ENCODE peak calls at places on chromosomes 11 and 22, in six cellular contexts. One of them, this sample, is unnamed.

GRCh38 chr11:108997826-108998225 is 333.0 kb downstream of the DDX10 start:
- DNase-seq in tibial nerve: no peak
- DNase-seq in OCI-LY7: no peak
- DNase-seq in SK-N-SH: no peak
- DNase-seq in stomach: no peak
- DNase-seq in heart right ventricle: no peak
- DNase-seq in this sample: no peak

GRCh38 chr22:19772673-19773469 is 12.3 kb downstream of the TBX1 start:
- DNase-seq in tibial nerve: no peak
- DNase-seq in OCI-LY7: peak; percentile 98
- DNase-seq in SK-N-SH: no peak
- DNase-seq in stomach: peak; percentile 51
- DNase-seq in heart right ventricle: peak; percentile 38
- DNase-seq in this sample: no peak

GRCh38 chr22:23791737-23792645 is 5.2 kb downstream of the SMARCB1 start:
- DNase-seq in tibial nerve: no peak
- DNase-seq in OCI-LY7: no peak
- DNase-seq in SK-N-SH: peak; percentile 34
- DNase-seq in stomach: no peak
- DNase-seq in heart right ventricle: no peak
- DNase-seq in this sample: no peak

GRCh38 chr11:130740819-130741218 is 175.5 kb downstream of the SNX19 start:
- DNase-seq in tibial nerve: no peak
- DNase-seq in OCI-LY7: no peak
- DNase-seq in SK-N-SH: no peak
- DNase-seq in stomach: no peak
- DNase-seq in heart right ventricle: no peak
- DNase-seq in this sample: no peak

GRCh38 chr11:77669848-77670511 is 32.4 kb upstream of the CLNS1A start:
- DNase-seq in tibial nerve: no peak
- DNase-seq in OCI-LY7: no peak
- DNase-seq in SK-N-SH: no peak
- DNase-seq in stomach: no peak
- DNase-seq in heart right ventricle: no peak
- DNase-seq in this sample: no peak

GRCh38 chr11:8083871-8084281 is 2.9 kb downstream of the TUB start:
- DNase-seq in tibial nerve: no peak
- DNase-seq in OCI-LY7: no peak
- DNase-seq in SK-N-SH: no peak
- DNase-seq in stomach: no peak
- DNase-seq in heart right ventricle: no peak
- DNase-seq in this sample: no peak

GRCh38 chr22:34080501-34080900 is 160.2 kb upstream of the LARGE1 start:
- DNase-seq in tibial nerve: no peak
- DNase-seq in OCI-LY7: no peak
- DNase-seq in SK-N-SH: no peak
- DNase-seq in stomach: no peak
- DNase-seq in heart right ventricle: no peak
- DNase-seq in this sample: no peak

GRCh38 chr22:40178417-40179409 is 988 bp downstream of the TNRC6B start:
- DNase-seq in tibial nerve: no peak
- DNase-seq in OCI-LY7: peak; percentile 70
- DNase-seq in SK-N-SH: peak; percentile 16
- DNase-seq in stomach: no peak
- DNase-seq in heart right ventricle: peak; percentile 30
- DNase-seq in this sample: peak; percentile 25

GRCh38 chr11:43870981-43871550 is 9.6 kb upstream of the ALKBH3 start:
- DNase-seq in tibial nerve: no peak
- DNase-seq in OCI-LY7: no peak
- DNase-seq in SK-N-SH: no peak
- DNase-seq in stomach: no peak
- DNase-seq in heart right ventricle: no peak
- DNase-seq in this sample: no peak

GRCh38 chr22:36052505-36052941 is 23.9 kb upstream of the RBFOX2 start:
- DNase-seq in tibial nerve: no peak
- DNase-seq in OCI-LY7: peak; percentile 21
- DNase-seq in SK-N-SH: no peak
- DNase-seq in stomach: peak; percentile 33
- DNase-seq in heart right ventricle: no peak
- DNase-seq in this sample: no peak

GRCh38 chr11:32103941-32104340 is 13.1 kb downstream of the RCN1 start:
- DNase-seq in tibial nerve: no peak
- DNase-seq in OCI-LY7: no peak
- DNase-seq in SK-N-SH: no peak
- DNase-seq in stomach: no peak
- DNase-seq in heart right ventricle: no peak
- DNase-seq in this sample: no peak

GRCh38 chr22:22616636-22617035 is 27.8 kb upstream of the GGTLC2 start:
- DNase-seq in tibial nerve: no peak
- DNase-seq in OCI-LY7: peak; percentile 19
- DNase-seq in SK-N-SH: no peak
- DNase-seq in stomach: no peak
- DNase-seq in heart right ventricle: no peak
- DNase-seq in this sample: no peak

GRCh38 chr11:12066799-12067508 is 43.4 kb upstream of the MICAL2 start:
- DNase-seq in tibial nerve: no peak
- DNase-seq in OCI-LY7: no peak
- DNase-seq in SK-N-SH: no peak
- DNase-seq in stomach: no peak
- DNase-seq in heart right ventricle: no peak
- DNase-seq in this sample: no peak

GRCh38 chr11:111691176-111691575 is 75.0 kb downstream of the PPP2R1B start:
- DNase-seq in tibial nerve: no peak
- DNase-seq in OCI-LY7: no peak
- DNase-seq in SK-N-SH: no peak
- DNase-seq in stomach: no peak
- DNase-seq in heart right ventricle: no peak
- DNase-seq in this sample: no peak

GRCh38 chr11:127574528-127574927 is 574.0 kb upstream of the KIRREL3 start:
- DNase-seq in tibial nerve: no peak
- DNase-seq in OCI-LY7: no peak
- DNase-seq in SK-N-SH: no peak
- DNase-seq in stomach: no peak
- DNase-seq in heart right ventricle: no peak
- DNase-seq in this sample: no peak

GRCh38 chr22:29716814-29717213 is 3.0 kb upstream of the CABP7 start:
- DNase-seq in tibial nerve: no peak
- DNase-seq in OCI-LY7: peak; percentile 42
- DNase-seq in SK-N-SH: no peak
- DNase-seq in stomach: peak; percentile 57
- DNase-seq in heart right ventricle: peak; percentile 54
- DNase-seq in this sample: no peak

GRCh38 chr22:42720263-42721044 is at the start of gene A4GALT:
- DNase-seq in tibial nerve: no peak
- DNase-seq in OCI-LY7: peak; percentile 61
- DNase-seq in SK-N-SH: peak; percentile 63
- DNase-seq in stomach: no peak
- DNase-seq in heart right ventricle: peak; percentile 48
- DNase-seq in this sample: no peak

GRCh38 chr11:17263803-17264202 is 12.7 kb upstream of the NUCB2 start:
- DNase-seq in tibial nerve: no peak
- DNase-seq in OCI-LY7: no peak
- DNase-seq in SK-N-SH: no peak
- DNase-seq in stomach: no peak
- DNase-seq in heart right ventricle: no peak
- DNase-seq in this sample: no peak

GRCh38 chr11:3775761-3776406 is 21.5 kb downstream of the NUP98 start:
- DNase-seq in tibial nerve: no peak
- DNase-seq in OCI-LY7: no peak
- DNase-seq in SK-N-SH: no peak
- DNase-seq in stomach: no peak
- DNase-seq in heart right ventricle: no peak
- DNase-seq in this sample: no peak

GRCh38 chr11:18692941-18693760 is 5.4 kb upstream of the TMEM86A start:
- DNase-seq in tibial nerve: no peak
- DNase-seq in OCI-LY7: no peak
- DNase-seq in SK-N-SH: no peak
- DNase-seq in stomach: no peak
- DNase-seq in heart right ventricle: no peak
- DNase-seq in this sample: no peak

GRCh38 chr11:86162257-86162656 is 82.3 kb upstream of the EED start:
- DNase-seq in tibial nerve: no peak
- DNase-seq in OCI-LY7: no peak
- DNase-seq in SK-N-SH: no peak
- DNase-seq in stomach: no peak
- DNase-seq in heart right ventricle: no peak
- DNase-seq in this sample: no peak

GRCh38 chr11:33891714-33892327 is at the start of gene LMO2:
- DNase-seq in tibial nerve: no peak
- DNase-seq in OCI-LY7: no peak
- DNase-seq in SK-N-SH: no peak
- DNase-seq in stomach: no peak
- DNase-seq in heart right ventricle: no peak
- DNase-seq in this sample: no peak

GRCh38 chr11:2093575-2094353 is 45.4 kb downstream of the IGF2 start:
- DNase-seq in tibial nerve: no peak
- DNase-seq in OCI-LY7: no peak
- DNase-seq in SK-N-SH: no peak
- DNase-seq in stomach: peak; percentile 40
- DNase-seq in heart right ventricle: peak; percentile 69
- DNase-seq in this sample: no peak

GRCh38 chr11:71304045-71304444 is 51.7 kb upstream of the SHANK2 start:
- DNase-seq in tibial nerve: no peak
- DNase-seq in OCI-LY7: no peak
- DNase-seq in SK-N-SH: no peak
- DNase-seq in stomach: no peak
- DNase-seq in heart right ventricle: no peak
- DNase-seq in this sample: no peak

GRCh38 chr22:48957987-48958321 is 869.7 kb downstream of the BRD1 start:
- DNase-seq in tibial nerve: no peak
- DNase-seq in OCI-LY7: no peak
- DNase-seq in SK-N-SH: no peak
- DNase-seq in stomach: peak; percentile 4
- DNase-seq in heart right ventricle: no peak
- DNase-seq in this sample: no peak

GRCh38 chr11:13012037-13012693 is 3.0 kb downstream of the RASSF10 start:
- DNase-seq in tibial nerve: no peak
- DNase-seq in OCI-LY7: no peak
- DNase-seq in SK-N-SH: no peak
- DNase-seq in stomach: peak; percentile 75
- DNase-seq in heart right ventricle: no peak
- DNase-seq in this sample: no peak

GRCh38 chr11:14070866-14071265 is 108.3 kb downstream of the SPON1 start:
- DNase-seq in tibial nerve: no peak
- DNase-seq in OCI-LY7: no peak
- DNase-seq in SK-N-SH: no peak
- DNase-seq in stomach: no peak
- DNase-seq in heart right ventricle: no peak
- DNase-seq in this sample: no peak

GRCh38 chr11:84564180-84564866 is 1062.8 kb downstream of the DLG2 start:
- DNase-seq in tibial nerve: no peak
- DNase-seq in OCI-LY7: peak; percentile 69
- DNase-seq in SK-N-SH: peak; percentile 16
- DNase-seq in stomach: peak; percentile 27
- DNase-seq in heart right ventricle: no peak
- DNase-seq in this sample: peak; percentile 42
- H3K27ac ChIP-seq in tibial nerve: no peak overlapping the region
- H3K27ac ChIP-seq in OCI-LY7: no peak overlapping the region
- H3K27ac ChIP-seq in SK-N-SH: no peak overlapping the region
- H3K27ac ChIP-seq in stomach: no peak overlapping the region
- H3K27ac ChIP-seq in heart right ventricle: no peak overlapping the region
- H3K27ac ChIP-seq in this sample: no peak overlapping the region

GRCh38 chr11:15944460-15944859 is 411.9 kb downstream of the SOX6 start:
- DNase-seq in tibial nerve: no peak
- DNase-seq in OCI-LY7: no peak
- DNase-seq in SK-N-SH: no peak
- DNase-seq in stomach: peak; percentile 35
- DNase-seq in heart right ventricle: no peak
- DNase-seq in this sample: no peak
- H3K4me3 ChIP-seq in tibial nerve: no peak overlapping the region
- H3K4me3 ChIP-seq in OCI-LY7: no peak overlapping the region
- H3K4me3 ChIP-seq in SK-N-SH: no peak overlapping the region
- H3K4me3 ChIP-seq in stomach: no peak overlapping the region
- H3K4me3 ChIP-seq in heart right ventricle: no peak overlapping the region
- H3K4me3 ChIP-seq in this sample: no peak overlapping the region

DNA sequence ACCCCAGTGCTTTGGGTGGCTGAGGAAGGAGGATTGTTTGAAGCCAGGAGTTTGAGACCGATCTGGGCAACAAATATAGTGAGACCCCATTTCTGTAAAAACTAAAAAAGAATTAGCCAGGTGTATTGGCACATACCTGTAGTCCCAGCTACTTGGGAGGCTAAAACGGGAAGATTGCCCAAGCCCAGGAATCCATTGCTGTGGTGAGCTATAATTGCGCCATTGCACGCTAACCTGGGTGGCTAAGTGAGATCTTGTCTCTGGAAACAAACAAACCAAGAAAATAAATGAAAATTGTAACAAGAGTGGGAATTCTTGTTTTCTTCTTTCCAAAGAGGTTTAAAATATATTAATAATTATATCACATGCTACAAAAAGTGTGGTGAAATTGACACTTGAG is 52.9 kb downstream of the DEPDC5 start:
- DNase-seq in tibial nerve: no peak
- DNase-seq in OCI-LY7: no peak
- DNase-seq in SK-N-SH: no peak
- DNase-seq in stomach: no peak
- DNase-seq in heart right ventricle: no peak
- DNase-seq in this sample: no peak
- H3K27ac ChIP-seq in tibial nerve: no peak overlapping the region
- H3K27ac ChIP-seq in OCI-LY7: no peak overlapping the region
- H3K27ac ChIP-seq in SK-N-SH: no peak overlapping the region
- H3K27ac ChIP-seq in stomach: no peak overlapping the region
- H3K27ac ChIP-seq in heart right ventricle: no peak overlapping the region
- H3K27ac ChIP-seq in this sample: no peak overlapping the region

DNA sequence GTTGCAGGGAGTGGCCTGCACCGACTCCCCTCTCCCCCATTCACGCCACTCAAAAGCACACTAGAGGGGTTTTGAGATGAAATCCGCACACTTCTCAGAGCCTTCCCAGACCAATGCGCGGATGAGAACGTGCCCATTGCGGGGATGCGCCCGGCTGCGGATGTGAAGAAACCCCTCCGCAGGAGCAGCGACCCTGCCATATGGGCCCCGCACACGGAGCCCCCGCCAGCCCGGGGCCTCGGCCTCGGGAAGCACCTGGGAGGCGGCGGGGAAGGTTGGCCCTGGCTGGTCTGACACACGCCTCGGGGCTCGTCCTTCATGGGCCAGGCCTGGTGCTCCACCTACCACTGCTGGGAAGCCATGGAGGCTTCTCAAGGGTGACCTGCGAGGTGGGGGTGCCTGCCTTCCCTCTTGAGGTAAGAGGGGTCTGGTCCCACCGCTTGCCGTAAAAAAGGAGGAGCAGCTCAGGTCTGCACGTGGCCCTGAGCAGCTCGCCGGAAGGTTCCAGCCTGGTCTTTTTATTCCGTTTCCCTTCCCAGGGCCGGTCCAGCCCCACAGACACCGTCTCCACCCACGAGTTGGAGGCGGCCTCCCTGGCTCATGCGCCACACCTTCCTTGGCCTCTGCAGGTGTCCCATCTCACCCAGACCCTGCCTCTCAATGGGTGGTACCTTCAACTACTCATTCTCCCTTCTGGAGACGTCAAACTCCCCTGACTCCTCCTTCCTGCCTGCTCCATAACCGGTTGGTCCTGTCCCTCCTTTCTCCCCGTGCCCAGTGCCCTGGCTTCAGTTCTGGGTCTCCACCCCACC is 39.4 kb downstream of the TRMU start:
- DNase-seq in tibial nerve: no peak
- DNase-seq in OCI-LY7: no peak
- DNase-seq in SK-N-SH: no peak
- DNase-seq in stomach: peak; percentile 88
- DNase-seq in heart right ventricle: peak; percentile 8
- DNase-seq in this sample: no peak
- H3K4me3 ChIP-seq in tibial nerve: no peak overlapping the region
- H3K4me3 ChIP-seq in OCI-LY7: no peak overlapping the region
- H3K4me3 ChIP-seq in SK-N-SH: no peak overlapping the region
- H3K4me3 ChIP-seq in stomach: no peak overlapping the region
- H3K4me3 ChIP-seq in heart right ventricle: no peak overlapping the region
- H3K4me3 ChIP-seq in this sample: no peak overlapping the region